ENCODE peak calls at places on chromosomes 1 and 21, in five cellular contexts. One of them, this sample, is unnamed.

GRCh38 chr1:166868639-166869038 is 7.4 kb downstream of the TADA1 start:
- DNase-seq in osteocyte: no peak
- DNase-seq in mucosa of descending colon: no peak
- DNase-seq in AG04449: no peak
- DNase-seq in cardiac fibroblast: no peak
- DNase-seq in this sample: no peak

GRCh38 chr1:52533710-52534109 is 19.2 kb downstream of the TUT4 start:
- DNase-seq in mucosa of descending colon: no peak
- DNase-seq in cardiac fibroblast: no peak
- DNase-seq in AG04449: no peak
- DNase-seq in osteocyte: no peak
- DNase-seq in this sample: no peak

GRCh38 chr1:119787776-119788175 is 19.1 kb upstream of the HMGCS2 start:
- DNase-seq in AG04449: no peak
- DNase-seq in mucosa of descending colon: no peak
- DNase-seq in osteocyte: no peak
- DNase-seq in cardiac fibroblast: peak
- DNase-seq in this sample: no peak

GRCh38 chr21:27507695-27508094 is 540.8 kb upstream of the ADAMTS5 start:
- DNase-seq in AG04449: no peak
- DNase-seq in osteocyte: no peak
- DNase-seq in cardiac fibroblast: no peak
- DNase-seq in mucosa of descending colon: no peak
- DNase-seq in this sample: no peak

GRCh38 chr1:167911413-167911812 is 2.5 kb downstream of the ADCY10 start:
- DNase-seq in AG04449: no peak
- DNase-seq in cardiac fibroblast: no peak
- DNase-seq in osteocyte: no peak
- DNase-seq in mucosa of descending colon: no peak
- DNase-seq in this sample: no peak

GRCh38 chr21:39000496-39000895 is 182.8 kb downstream of the PSMG1 start:
- DNase-seq in mucosa of descending colon: no peak
- DNase-seq in AG04449: no peak
- DNase-seq in osteocyte: no peak
- DNase-seq in cardiac fibroblast: peak
- DNase-seq in this sample: peak

GRCh38 chr1:19514391-19514831 is 29.1 kb upstream of the CAPZB start:
- DNase-seq in AG04449: no peak
- DNase-seq in cardiac fibroblast: peak
- DNase-seq in mucosa of descending colon: peak
- DNase-seq in osteocyte: no peak
- DNase-seq in this sample: no peak

GRCh38 chr21:26826801-26827200 is 18.4 kb downstream of the ADAMTS1 start:
- DNase-seq in osteocyte: no peak
- DNase-seq in AG04449: no peak
- DNase-seq in mucosa of descending colon: no peak
- DNase-seq in cardiac fibroblast: peak
- DNase-seq in this sample: no peak

GRCh38 chr1:36148821-36149236 is 457 bp downstream of the TRAPPC3 start:
- DNase-seq in AG04449: no peak
- DNase-seq in cardiac fibroblast: no peak
- DNase-seq in osteocyte: no peak
- DNase-seq in mucosa of descending colon: no peak
- DNase-seq in this sample: no peak

GRCh38 chr1:29984544-29985375 is 738.6 kb downstream of the MATN1 start:
- DNase-seq in cardiac fibroblast: no peak
- DNase-seq in osteocyte: peak
- DNase-seq in mucosa of descending colon: peak
- DNase-seq in AG04449: no peak
- DNase-seq in this sample: no peak

GRCh38 chr1:10980841-10981727 is 31.4 kb upstream of the TARDBP start:
- DNase-seq in cardiac fibroblast: peak
- DNase-seq in mucosa of descending colon: no peak
- DNase-seq in AG04449: no peak
- DNase-seq in osteocyte: no peak
- DNase-seq in this sample: no peak

GRCh38 chr1:226603976-226604845 is 55.6 kb downstream of the STUM start:
- DNase-seq in osteocyte: no peak
- DNase-seq in mucosa of descending colon: no peak
- DNase-seq in AG04449: no peak
- DNase-seq in cardiac fibroblast: no peak
- DNase-seq in this sample: no peak

GRCh38 chr1:208183977-208184901 is 59.9 kb downstream of the PLXNA2 start:
- DNase-seq in cardiac fibroblast: peak
- DNase-seq in mucosa of descending colon: peak
- DNase-seq in AG04449: peak
- DNase-seq in osteocyte: no peak
- DNase-seq in this sample: no peak

DNA sequence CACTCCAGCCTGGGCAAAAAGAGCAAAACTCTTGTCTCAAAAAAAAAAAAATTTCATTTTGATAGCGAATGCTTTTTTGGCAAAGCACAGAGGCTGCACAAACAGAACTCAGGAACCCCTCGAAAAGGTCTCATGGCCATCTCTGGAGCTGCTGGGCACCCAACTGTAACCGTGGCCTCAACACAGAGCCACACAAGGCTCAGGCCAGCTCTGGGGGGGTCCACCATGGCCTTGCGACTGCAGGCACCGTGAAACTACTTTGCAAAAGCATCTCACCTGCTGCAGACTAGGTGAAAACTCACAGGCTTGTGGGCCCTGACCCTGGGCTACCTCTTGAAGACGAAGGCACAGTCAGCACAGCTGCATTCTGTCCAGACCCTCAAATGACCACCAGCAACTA is 16.1 kb upstream of the TMEM240 start:
- DNase-seq in mucosa of descending colon: no peak
- DNase-seq in cardiac fibroblast: no peak
- DNase-seq in AG04449: no peak
- DNase-seq in osteocyte: no peak
- DNase-seq in this sample: no peak
- TF ChIP-seq CTCF in mucosa of descending colon: no peak
- TF ChIP-seq CTCF in cardiac fibroblast: no peak
- TF ChIP-seq CTCF in AG04449: no peak
- TF ChIP-seq CTCF in osteocyte: no peak
- TF ChIP-seq CTCF in this sample: no peak

GRCh38 chr1:236701782-236702181 is 15.5 kb downstream of the ACTN2 start:
- DNase-seq in mucosa of descending colon: no peak
- DNase-seq in osteocyte: no peak
- DNase-seq in cardiac fibroblast: no peak
- DNase-seq in AG04449: no peak
- DNase-seq in this sample: no peak
- TF ChIP-seq CTCF in mucosa of descending colon: no peak
- TF ChIP-seq CTCF in osteocyte: no peak
- TF ChIP-seq CTCF in cardiac fibroblast: no peak
- TF ChIP-seq CTCF in AG04449: no peak
- TF ChIP-seq CTCF in this sample: no peak

GRCh38 chr1:158329807-158330206 is 1.5 kb downstream of the CD1B start:
- DNase-seq in mucosa of descending colon: peak
- DNase-seq in AG04449: no peak
- DNase-seq in osteocyte: no peak
- DNase-seq in cardiac fibroblast: no peak
- DNase-seq in this sample: no peak
- TF ChIP-seq CTCF in mucosa of descending colon: no peak
- TF ChIP-seq CTCF in AG04449: no peak
- TF ChIP-seq CTCF in osteocyte: no peak
- TF ChIP-seq CTCF in cardiac fibroblast: no peak
- TF ChIP-seq CTCF in this sample: no peak

DNA sequence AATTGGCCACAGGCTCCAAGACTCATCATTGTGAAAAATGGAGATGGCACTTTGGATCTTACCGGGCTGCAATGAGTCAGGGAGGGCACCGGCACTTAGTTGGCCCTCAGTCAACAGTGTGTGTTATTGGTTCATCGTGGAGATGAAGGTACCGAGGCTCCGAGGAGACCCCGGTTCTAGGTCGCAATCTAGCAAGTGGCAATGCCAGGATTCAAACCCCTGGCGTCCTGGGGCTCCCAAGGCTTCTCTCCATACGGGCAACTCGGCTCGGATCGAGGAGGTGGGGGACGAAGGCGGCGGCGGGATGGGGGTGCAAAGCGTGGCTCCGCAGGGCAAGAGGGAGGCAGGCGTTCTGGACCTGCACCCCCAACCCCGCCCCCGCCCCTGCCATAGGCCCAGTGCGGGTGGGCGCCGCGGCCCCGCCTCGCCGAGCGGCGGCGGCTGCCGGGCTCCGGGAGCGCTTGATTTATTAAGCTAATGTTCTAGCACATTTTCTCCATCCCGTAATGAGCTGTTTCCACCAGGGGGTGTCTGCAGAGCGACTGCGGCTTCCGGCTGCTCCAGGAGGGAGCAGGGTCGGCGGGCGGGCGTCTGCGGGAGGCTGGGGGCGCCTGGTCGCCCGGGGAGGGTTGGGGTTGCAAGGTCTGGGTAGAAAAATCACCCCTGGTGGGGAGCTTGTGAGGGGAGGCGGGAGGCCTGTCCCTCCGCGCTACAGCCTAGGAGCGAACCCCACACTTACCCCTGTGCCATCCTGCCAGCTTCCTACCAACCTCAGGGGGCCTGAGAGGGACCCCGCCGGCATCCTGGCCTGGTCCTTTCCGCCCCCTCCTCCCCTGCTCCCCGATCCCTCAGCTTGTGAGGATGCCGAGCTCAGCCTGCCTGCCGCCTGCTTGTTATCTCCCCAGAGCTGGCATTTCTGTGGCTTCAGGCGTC is 48.7 kb upstream of the ACOT11 start:
- DNase-seq in cardiac fibroblast: peak
- DNase-seq in AG04449: no peak
- DNase-seq in osteocyte: no peak
- DNase-seq in mucosa of descending colon: peak
- DNase-seq in this sample: peak
- TF ChIP-seq CTCF in cardiac fibroblast: peak
- TF ChIP-seq CTCF in AG04449: peak
- TF ChIP-seq CTCF in osteocyte: peak
- TF ChIP-seq CTCF in mucosa of descending colon: no peak
- TF ChIP-seq CTCF in this sample: peak

DNA sequence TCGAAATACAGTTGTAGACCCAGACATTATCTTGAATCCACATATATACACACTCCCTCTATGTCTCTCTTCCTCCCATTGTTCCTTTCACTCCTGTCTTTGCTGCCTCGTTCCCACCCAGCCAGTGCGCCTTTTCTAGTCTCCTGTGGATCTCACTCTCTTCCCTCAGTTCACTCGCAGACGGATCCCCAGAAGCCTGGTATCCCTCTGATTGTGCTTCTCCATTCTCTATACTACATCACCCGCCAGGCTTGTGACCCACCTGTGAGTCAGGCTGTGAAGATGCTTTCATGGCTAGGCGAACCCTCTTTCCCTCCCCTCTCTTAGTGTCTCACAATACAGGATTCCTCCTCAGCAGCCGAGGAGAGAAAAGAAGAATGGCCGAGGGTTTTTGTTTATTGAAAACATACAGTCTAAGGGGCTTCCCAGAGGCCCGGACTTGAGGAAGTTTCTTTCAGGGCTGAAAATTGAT is 1.5 kb downstream of the HCN3 start:
- DNase-seq in osteocyte: no peak
- DNase-seq in AG04449: no peak
- DNase-seq in mucosa of descending colon: no peak
- DNase-seq in cardiac fibroblast: no peak
- DNase-seq in this sample: no peak
- TF ChIP-seq CTCF in osteocyte: no peak
- TF ChIP-seq CTCF in AG04449: no peak
- TF ChIP-seq CTCF in mucosa of descending colon: no peak
- TF ChIP-seq CTCF in cardiac fibroblast: no peak
- TF ChIP-seq CTCF in this sample: no peak